ENCODE peak calls at places on chromosome 21, in nine cellular contexts. V is WTC11; B is fibroblast of the aortic adventitia; N is BJ; X is CD4-positive, alpha-beta T cell; K is AG09319; M is IMR-90; C is HL-60; E is osteocyte. J is an unnamed sample.

GRCh38 chr21:45267390-45267760 is 20.3 kb downstream of the POFUT2 start:
- DNase-seq in E (peak; percentile 78), V (no peak), C (no peak), N (no peak), B (no peak), K (no peak), M (no peak), X (no peak), J (no peak)

GRCh38 chr21:38965910-38966504 is 160.3 kb downstream of the ETS2 start:
- DNase-seq in N (no peak), V (peak; percentile 50), C (no peak), E (no peak), K (no peak), X (no peak), B (no peak), M (peak; percentile 59), J (no peak)

GRCh38 chr21:17726047-17726446 is 93.1 kb downstream of the C21orf91 start:
- DNase-seq in B (no peak), K (no peak), C (no peak), N (no peak), X (no peak), E (no peak), V (no peak), M (peak; percentile 7), J (no peak)

GRCh38 chr21:38721055-38721454 is 84.7 kb upstream of the ETS2 start:
- DNase-seq in M (no peak), K (no peak), C (no peak), V (peak; percentile 19), E (no peak), N (no peak), B (no peak), X (no peak), J (no peak)

GRCh38 chr21:14382486-14382834 is 486 bp downstream of the HSPA13 start:
- DNase-seq in E (no peak), V (peak; percentile 45), M (peak; percentile 11), N (no peak), K (no peak), C (no peak), X (no peak), B (peak; percentile 52), J (no peak)

GRCh38 chr21:45419162-45419561 is 14.2 kb downstream of the COL18A1 start:
- DNase-seq in N (no peak), E (no peak), B (no peak), X (no peak), C (no peak), M (no peak), K (no peak), V (peak; percentile 6), J (no peak)

GRCh38 chr21:16571594-16571993 is 841.8 kb downstream of the USP25 start:
- DNase-seq in N (no peak), C (no peak), V (no peak), B (no peak), E (no peak), M (no peak), X (no peak), K (no peak), J (no peak)

GRCh38 chr21:44527156-44527982 is 12.6 kb downstream of the KRTAP10-1 start:
- DNase-seq in C (no peak), E (no peak), V (peak; percentile 6), M (no peak), K (no peak), N (no peak), X (no peak), B (no peak), J (no peak)

GRCh38 chr21:43824250-43824882 is 35.0 kb downstream of the RRP1 start:
- DNase-seq in V (no peak), K (peak; percentile 11), X (no peak), E (no peak), B (peak; percentile 56), N (no peak), C (no peak), M (peak; percentile 62), J (no peak)

GRCh38 chr21:14086553-14086952 is 124.2 kb downstream of the LIPI start:
- DNase-seq in E (no peak), K (no peak), N (no peak), V (no peak), C (no peak), M (no peak), X (no peak), B (no peak), J (peak; percentile 40)

GRCh38 chr21:26843912-26844257 is 1.3 kb downstream of the ADAMTS1 start:
- DNase-seq in B (peak; percentile 42), C (no peak), V (no peak), K (no peak), X (no peak), E (no peak), N (no peak), M (peak; percentile 55), J (no peak)

GRCh38 chr21:43812957-43813730 is 23.8 kb downstream of the RRP1 start:
- DNase-seq in K (no peak), B (no peak), E (no peak), X (no peak), N (no peak), C (no peak), M (no peak), V (no peak), J (no peak)

GRCh38 chr21:45386728-45387371 is 18.1 kb upstream of the COL18A1 start:
- DNase-seq in V (no peak), E (no peak), K (peak; percentile 83), N (peak; percentile 88), X (no peak), M (peak; percentile 97), C (no peak), B (peak; percentile 87), J (no peak)

GRCh38 chr21:43764576-43765495 is 11.3 kb downstream of the CSTB start:
- DNase-seq in K (no peak), N (no peak), V (no peak), B (peak; percentile 46), E (no peak), C (no peak), X (no peak), M (no peak), J (no peak)

GRCh38 chr21:34179204-34179935 is 106.0 kb downstream of the MRPS6 start:
- DNase-seq in C (no peak), K (no peak), B (no peak), V (peak; percentile 41), N (no peak), E (no peak), M (no peak), X (no peak), J (no peak)

GRCh38 chr21:21137986-21138385 is 139.8 kb downstream of the NCAM2 start:
- DNase-seq in M (peak; percentile 74), K (no peak), E (no peak), C (no peak), N (no peak), B (peak; percentile 90), X (no peak), V (no peak), J (no peak)

GRCh38 chr21:45433911-45434644 is 29.1 kb downstream of the COL18A1 start:
- DNase-seq in B (no peak), K (no peak), X (no peak), V (no peak), C (no peak), M (no peak), N (no peak), E (no peak), J (no peak)

DNA sequence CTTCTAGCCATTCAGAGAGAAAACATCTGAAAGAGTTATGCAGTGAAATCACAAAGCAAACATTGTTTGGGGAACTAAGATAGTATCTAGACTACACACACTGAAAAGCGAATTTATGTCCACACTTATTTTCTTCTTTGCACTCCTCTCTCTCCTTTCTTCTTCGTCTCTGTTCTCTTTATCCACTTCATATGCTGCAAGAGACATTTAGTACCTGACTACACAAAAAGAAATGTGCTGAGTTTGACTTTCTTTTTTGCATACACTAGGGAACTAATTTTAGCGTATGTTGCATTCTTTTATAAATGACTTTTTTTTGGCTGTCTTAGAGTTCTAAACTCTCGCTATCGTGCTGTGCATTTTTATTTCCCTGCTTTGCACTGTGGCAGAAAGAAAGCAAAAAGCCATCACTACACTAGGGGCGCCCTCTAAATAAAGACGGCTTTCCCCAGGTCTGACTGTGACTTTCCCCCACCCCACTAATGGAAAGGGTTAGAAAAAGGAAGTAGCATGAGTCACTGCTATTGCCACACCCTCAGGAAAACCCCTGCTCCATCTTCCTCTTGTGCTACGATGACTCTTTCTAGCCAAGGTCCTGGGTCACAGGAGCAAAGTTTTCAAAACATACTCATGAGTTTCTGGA is 65.7 kb downstream of the MAP3K7CL start:
- DNase-seq in B (peak; percentile 95), K (no peak), E (no peak), M (peak; percentile 97), X (peak; percentile 39), V (no peak), N (peak; percentile 56), C (peak; percentile 94), J (peak; percentile 82)
- TF ChIP-seq CTCF in B (peak; percentile 59), K (peak; percentile 35), E (peak; percentile 50), M (peak; percentile 54), X (peak; percentile 50), V (no peak), N (peak; percentile 44), C (peak; percentile 53), J (peak; percentile 35)

DNA sequence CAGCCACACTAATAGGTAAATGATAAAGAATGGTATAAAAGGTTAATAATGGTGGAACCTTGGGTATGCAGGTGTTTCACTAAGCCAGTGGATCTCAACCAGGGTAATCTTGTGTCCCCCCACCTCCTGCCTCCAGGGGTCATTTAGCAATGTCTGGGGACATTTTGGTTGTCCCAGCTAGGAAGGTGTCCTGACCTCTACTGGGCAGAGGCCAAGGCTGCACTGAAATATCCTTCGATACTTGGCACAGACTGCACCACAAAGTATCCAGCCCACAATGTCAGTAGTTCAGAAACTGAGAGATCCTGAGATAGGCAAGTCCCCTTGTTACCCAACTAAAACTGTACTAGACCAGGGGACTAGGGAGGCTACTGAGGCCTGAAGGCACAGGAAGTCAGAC is 113.6 kb upstream of the TIAM1 start:
- DNase-seq in N (no peak), X (no peak), B (no peak), K (no peak), C (no peak), E (no peak), V (peak; percentile 41), M (no peak), J (no peak)
- TF ChIP-seq CTCF in N (no peak), X (no peak), B (no peak), K (no peak), C (no peak), E (no peak), V (peak; percentile 11), M (no peak), J (no peak)

GRCh38 chr21:31537872-31538576 is 121.5 kb upstream of the SOD1 start:
- DNase-seq in V (peak; percentile 68), X (no peak), E (no peak), C (no peak), B (no peak), K (no peak), M (no peak), N (no peak), J (no peak)
- TF ChIP-seq CTCF in V (peak; percentile 55), X (no peak), E (peak; percentile 22), C (no peak), B (no peak), K (no peak), M (no peak), N (no peak), J (no peak)

DNA sequence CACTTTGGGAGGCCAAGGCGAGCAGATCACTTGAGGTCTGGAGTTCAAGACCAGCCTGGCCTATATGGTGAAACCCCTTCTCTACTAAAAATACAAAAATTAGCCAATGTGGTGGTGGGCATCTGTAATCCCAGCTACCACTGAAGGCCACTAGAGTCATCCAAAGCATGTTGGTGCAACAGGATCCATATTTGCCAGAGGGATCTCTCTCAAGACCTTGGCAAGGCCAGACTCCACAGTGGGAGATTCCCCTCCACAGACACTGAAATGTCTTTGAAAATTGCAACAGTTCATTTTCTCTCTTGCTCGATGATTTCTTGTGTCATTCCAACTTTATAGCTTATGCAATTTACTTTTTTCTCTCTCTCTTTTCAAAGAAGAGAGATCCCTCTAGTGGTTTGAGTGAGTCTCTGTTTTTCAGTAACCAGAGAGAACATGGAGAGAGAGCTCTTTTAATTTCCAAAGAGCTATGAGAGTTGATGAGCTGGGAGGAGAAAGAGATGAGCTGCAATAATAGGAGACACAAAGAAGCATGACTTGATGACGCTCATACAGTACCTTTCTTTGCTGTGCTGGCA is 176.8 kb upstream of the USP25 start:
- DNase-seq in E (no peak), N (no peak), X (no peak), K (no peak), C (no peak), B (peak; percentile 40), M (peak; percentile 1), V (no peak), J (no peak)
- TF ChIP-seq CTCF in E (peak; percentile 44), N (peak; percentile 50), X (peak; percentile 75), K (peak; percentile 57), C (no peak), B (peak; percentile 60), M (peak; percentile 42), V (peak; percentile 15), J (no peak)